ENCODE peak calls at places on chromosomes 3 and 15, in five cellular contexts. One of them, this sample, is unnamed.

GRCh38 chr3:64408770-64409169 is 183.5 kb upstream of the PRICKLE2 start:
- DNase-seq in endodermal cell: no peak
- DNase-seq in sigmoid colon: no peak
- DNase-seq in stomach: no peak
- DNase-seq in PC-9: no peak
- DNase-seq in this sample: no peak

GRCh38 chr3:157370867-157371266 is 65.8 kb upstream of the PTX3 start:
- DNase-seq in endodermal cell: no peak
- DNase-seq in sigmoid colon: no peak
- DNase-seq in stomach: no peak
- DNase-seq in PC-9: no peak
- DNase-seq in this sample: no peak

GRCh38 chr15:31227954-31228542 is 98.6 kb upstream of the KLF13 start:
- DNase-seq in endodermal cell: no peak
- DNase-seq in sigmoid colon: no peak
- DNase-seq in stomach: no peak
- DNase-seq in PC-9: no peak
- DNase-seq in this sample: peak

GRCh38 chr15:70474682-70475438 is 288.5 kb downstream of the UACA start:
- DNase-seq in endodermal cell: no peak
- DNase-seq in sigmoid colon: peak
- DNase-seq in stomach: peak
- DNase-seq in PC-9: peak
- DNase-seq in this sample: no peak

GRCh38 chr3:152103257-152103656 is 165.5 kb upstream of the MBNL1 start:
- DNase-seq in endodermal cell: no peak
- DNase-seq in sigmoid colon: no peak
- DNase-seq in stomach: no peak
- DNase-seq in PC-9: no peak
- DNase-seq in this sample: no peak

GRCh38 chr3:146593776-146594175 is 11.4 kb downstream of the PLSCR5 start:
- DNase-seq in endodermal cell: no peak
- DNase-seq in sigmoid colon: no peak
- DNase-seq in stomach: no peak
- DNase-seq in PC-9: no peak
- DNase-seq in this sample: no peak

GRCh38 chr15:47820780-47821319 is 103.5 kb downstream of the SEMA6D start:
- DNase-seq in endodermal cell: no peak
- DNase-seq in sigmoid colon: no peak
- DNase-seq in stomach: no peak
- DNase-seq in PC-9: no peak
- DNase-seq in this sample: peak

GRCh38 chr15:52261498-52262242 is 33.9 kb downstream of the MYO5C start:
- DNase-seq in endodermal cell: peak
- DNase-seq in sigmoid colon: peak
- DNase-seq in stomach: peak
- DNase-seq in PC-9: peak
- DNase-seq in this sample: peak

GRCh38 chr3:148226246-148226645 is 471.5 kb upstream of the AGTR1 start:
- DNase-seq in endodermal cell: no peak
- DNase-seq in sigmoid colon: no peak
- DNase-seq in stomach: no peak
- DNase-seq in PC-9: no peak
- DNase-seq in this sample: no peak

GRCh38 chr3:14424711-14425573 is 22.5 kb downstream of the SLC6A6 start:
- DNase-seq in endodermal cell: no peak
- DNase-seq in sigmoid colon: no peak
- DNase-seq in stomach: no peak
- DNase-seq in PC-9: no peak
- DNase-seq in this sample: peak

GRCh38 chr3:107024481-107025153 is 352.6 kb upstream of the CCDC54 start:
- DNase-seq in endodermal cell: no peak
- DNase-seq in sigmoid colon: no peak
- DNase-seq in stomach: no peak
- DNase-seq in PC-9: no peak
- DNase-seq in this sample: no peak

GRCh38 chr3:89957461-89957860 is 850.0 kb downstream of the EPHA3 start:
- DNase-seq in endodermal cell: no peak
- DNase-seq in sigmoid colon: no peak
- DNase-seq in stomach: no peak
- DNase-seq in PC-9: no peak
- DNase-seq in this sample: no peak

GRCh38 chr3:78659386-78659987 is 1108.3 kb downstream of the ROBO1 start:
- DNase-seq in endodermal cell: no peak
- DNase-seq in sigmoid colon: no peak
- DNase-seq in stomach: peak
- DNase-seq in PC-9: peak
- DNase-seq in this sample: peak

GRCh38 chr3:30607032-30607833 is 832 bp downstream of the TGFBR2 start:
- DNase-seq in endodermal cell: peak
- DNase-seq in sigmoid colon: peak
- DNase-seq in stomach: peak
- DNase-seq in PC-9: peak
- DNase-seq in this sample: peak

GRCh38 chr3:183386651-183387050 is 41.8 kb downstream of the MCF2L2 start:
- DNase-seq in endodermal cell: no peak
- DNase-seq in sigmoid colon: no peak
- DNase-seq in stomach: no peak
- DNase-seq in PC-9: no peak
- DNase-seq in this sample: no peak

GRCh38 chr3:62665627-62666433 is 209.4 kb downstream of the CADPS start:
- DNase-seq in endodermal cell: peak
- DNase-seq in sigmoid colon: no peak
- DNase-seq in stomach: peak
- DNase-seq in PC-9: peak
- DNase-seq in this sample: peak

GRCh38 chr15:100092034-100092433 is 249.7 kb downstream of the ADAMTS17 start:
- DNase-seq in endodermal cell: no peak
- DNase-seq in sigmoid colon: no peak
- DNase-seq in stomach: no peak
- DNase-seq in PC-9: no peak
- DNase-seq in this sample: no peak

GRCh38 chr3:131619821-131620220 is 117.0 kb upstream of the MRPL3 start:
- DNase-seq in endodermal cell: no peak
- DNase-seq in sigmoid colon: no peak
- DNase-seq in stomach: no peak
- DNase-seq in PC-9: no peak
- DNase-seq in this sample: no peak

GRCh38 chr3:72012376-72012775 is 227.4 kb upstream of the PROK2 start:
- DNase-seq in endodermal cell: no peak
- DNase-seq in sigmoid colon: no peak
- DNase-seq in stomach: no peak
- DNase-seq in PC-9: no peak
- DNase-seq in this sample: peak

DNA sequence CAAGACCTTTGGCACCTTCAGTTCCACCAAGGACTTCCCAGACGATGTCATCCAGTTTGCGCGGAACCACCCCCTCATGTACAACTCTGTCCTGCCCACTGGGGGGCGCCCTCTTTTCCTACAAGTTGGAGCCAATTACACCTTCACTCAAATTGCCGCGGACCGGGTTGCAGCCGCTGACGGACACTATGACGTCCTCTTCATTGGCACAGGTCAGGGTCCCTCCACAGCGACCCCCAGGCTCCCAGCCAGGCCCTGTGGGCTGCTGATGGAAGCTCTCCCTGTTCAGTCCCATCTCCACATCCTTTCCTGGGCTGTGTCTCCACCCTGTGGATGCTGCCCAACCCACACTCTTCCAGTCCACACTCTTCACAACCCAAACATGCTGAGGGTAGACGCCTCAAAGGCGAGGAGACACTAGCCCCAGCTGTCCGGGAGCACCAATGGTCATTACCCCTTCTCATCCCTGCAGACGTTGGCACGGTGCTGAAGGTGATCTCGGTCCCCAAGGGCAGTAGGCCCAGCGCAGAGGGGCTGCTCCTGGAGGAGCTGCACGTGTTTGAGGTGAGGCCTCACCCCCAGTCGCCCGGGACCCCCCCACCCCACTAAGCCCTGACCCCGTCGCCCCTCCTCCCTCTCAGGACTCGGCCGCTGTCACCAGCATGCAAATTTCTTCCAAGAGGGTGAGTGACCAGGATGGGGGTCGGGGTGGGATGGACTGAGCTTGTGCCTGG is 4.3 kb upstream of the LSMEM2 start:
- DNase-seq in endodermal cell: peak
- DNase-seq in sigmoid colon: peak
- DNase-seq in stomach: peak
- DNase-seq in PC-9: peak
- DNase-seq in this sample: peak
- H3K4me3 ChIP-seq in endodermal cell: peak
- H3K4me3 ChIP-seq in sigmoid colon: no peak
- H3K4me3 ChIP-seq in stomach: no peak
- H3K4me3 ChIP-seq in PC-9: no peak
- H3K4me3 ChIP-seq in this sample: no peak

GRCh38 chr15:41810651-41811431 is 17.1 kb upstream of the JMJD7 start:
- DNase-seq in endodermal cell: no peak
- DNase-seq in sigmoid colon: no peak
- DNase-seq in stomach: no peak
- DNase-seq in PC-9: no peak
- DNase-seq in this sample: no peak
- TF ChIP-seq CTCF in endodermal cell: no peak
- TF ChIP-seq CTCF in sigmoid colon: no peak
- TF ChIP-seq CTCF in stomach: no peak
- TF ChIP-seq CTCF in PC-9: no peak
- TF ChIP-seq CTCF in this sample: no peak

DNA sequence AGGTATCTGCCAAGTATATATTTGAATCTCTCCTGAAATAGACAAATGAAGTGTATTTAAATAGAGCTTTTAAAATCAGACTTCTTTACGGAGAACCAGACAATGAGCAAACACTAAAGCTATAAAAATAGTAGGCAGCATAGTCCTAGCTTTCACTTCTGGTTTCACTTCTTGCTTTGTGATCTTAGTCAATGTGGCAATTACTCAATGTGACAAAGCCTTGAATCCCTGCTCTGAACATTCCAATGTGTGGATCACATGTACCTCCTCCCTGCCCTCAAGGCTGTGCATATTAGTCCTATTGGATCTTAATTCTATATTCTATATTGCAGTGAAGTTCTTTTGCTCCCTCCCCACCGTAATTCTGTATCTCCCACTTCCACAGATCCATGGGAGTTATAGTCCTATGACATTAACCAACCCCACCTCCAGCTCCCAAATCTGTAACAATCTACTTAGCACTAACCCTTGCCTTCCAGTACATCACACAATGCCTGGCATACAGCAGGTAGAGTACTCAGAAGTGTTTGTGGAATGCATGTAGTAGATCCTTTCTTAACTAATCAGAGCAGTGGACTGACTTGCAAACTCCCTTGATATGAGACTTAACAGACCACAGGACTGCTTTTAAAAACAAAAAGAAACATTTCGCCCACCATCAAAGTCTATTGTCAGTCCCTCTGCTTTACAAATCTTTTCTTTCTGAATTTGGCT is 24.3 kb upstream of the CP start:
- DNase-seq in endodermal cell: no peak
- DNase-seq in sigmoid colon: no peak
- DNase-seq in stomach: no peak
- DNase-seq in PC-9: no peak
- DNase-seq in this sample: peak
- H3K4me3 ChIP-seq in endodermal cell: no peak
- H3K4me3 ChIP-seq in sigmoid colon: no peak
- H3K4me3 ChIP-seq in stomach: no peak
- H3K4me3 ChIP-seq in PC-9: no peak
- H3K4me3 ChIP-seq in this sample: peak

GRCh38 chr3:10417849-10418248 is 87.5 kb downstream of the ATP2B2 start:
- DNase-seq in endodermal cell: no peak
- DNase-seq in sigmoid colon: no peak
- DNase-seq in stomach: no peak
- DNase-seq in PC-9: no peak
- DNase-seq in this sample: peak
- TF ChIP-seq CTCF in endodermal cell: peak
- TF ChIP-seq CTCF in sigmoid colon: no peak
- TF ChIP-seq CTCF in stomach: no peak
- TF ChIP-seq CTCF in PC-9: peak
- TF ChIP-seq CTCF in this sample: peak

This sample was measured in GM12865.